ENCODE peak calls at places on chromosomes 6 and 20, in eight cellular contexts. One of them, this sample, is unnamed.
A peak's percentile ranks its signal among the peaks of the same experiment; 100 is the strongest.

GRCh38 chr6:153231048-153231635 is 100.1 kb upstream of the RGS17 start:
- DNase-seq in midbrain: peak; percentile 64
- DNase-seq in iPS-NIHi11: peak; percentile 47
- DNase-seq in esophagus squamous epithelium: no peak
- DNase-seq in NCI-H774: peak; percentile 39
- DNase-seq in Peyer's patch: no peak
- DNase-seq in GM20000: peak; percentile 16
- DNase-seq in stimulated activated CD8-positive, alpha-beta memory T cell treated with anti-CD3 and anti-CD28 coated beads, Interleukin-7, amount 100 ng/mL, for 1 hour: no peak
- DNase-seq in this sample: peak; percentile 61

GRCh38 chr6:144898741-144899140 is 613.6 kb downstream of the UTRN start:
- DNase-seq in GM20000: no peak
- DNase-seq in esophagus squamous epithelium: no peak
- DNase-seq in Peyer's patch: no peak
- DNase-seq in NCI-H774: no peak
- DNase-seq in iPS-NIHi11: no peak
- DNase-seq in stimulated activated CD8-positive, alpha-beta memory T cell treated with anti-CD3 and anti-CD28 coated beads, Interleukin-7, amount 100 ng/mL, for 1 hour: no peak
- DNase-seq in midbrain: no peak
- DNase-seq in this sample: no peak

GRCh38 chr6:116666869-116667268 is 1.7 kb downstream of the ZUP1 start:
- DNase-seq in iPS-NIHi11: no peak
- DNase-seq in stimulated activated CD8-positive, alpha-beta memory T cell treated with anti-CD3 and anti-CD28 coated beads, Interleukin-7, amount 100 ng/mL, for 1 hour: no peak
- DNase-seq in esophagus squamous epithelium: no peak
- DNase-seq in GM20000: peak; percentile 17
- DNase-seq in NCI-H774: no peak
- DNase-seq in midbrain: no peak
- DNase-seq in Peyer's patch: no peak
- DNase-seq in this sample: no peak

GRCh38 chr6:20238688-20239587 is 26.7 kb upstream of the MBOAT1 start:
- DNase-seq in GM20000: no peak
- DNase-seq in iPS-NIHi11: no peak
- DNase-seq in esophagus squamous epithelium: no peak
- DNase-seq in midbrain: no peak
- DNase-seq in stimulated activated CD8-positive, alpha-beta memory T cell treated with anti-CD3 and anti-CD28 coated beads, Interleukin-7, amount 100 ng/mL, for 1 hour: no peak
- DNase-seq in NCI-H774: no peak
- DNase-seq in Peyer's patch: no peak
- DNase-seq in this sample: no peak

GRCh38 chr6:25137497-25137896 is 141.7 kb upstream of the CARMIL1 start:
- DNase-seq in GM20000: no peak
- DNase-seq in NCI-H774: no peak
- DNase-seq in stimulated activated CD8-positive, alpha-beta memory T cell treated with anti-CD3 and anti-CD28 coated beads, Interleukin-7, amount 100 ng/mL, for 1 hour: no peak
- DNase-seq in midbrain: no peak
- DNase-seq in iPS-NIHi11: no peak
- DNase-seq in esophagus squamous epithelium: no peak
- DNase-seq in Peyer's patch: peak; percentile 21
- DNase-seq in this sample: no peak

GRCh38 chr6:118537579-118537978 is 10.5 kb upstream of the PLN start:
- DNase-seq in stimulated activated CD8-positive, alpha-beta memory T cell treated with anti-CD3 and anti-CD28 coated beads, Interleukin-7, amount 100 ng/mL, for 1 hour: no peak
- DNase-seq in NCI-H774: no peak
- DNase-seq in iPS-NIHi11: no peak
- DNase-seq in midbrain: no peak
- DNase-seq in GM20000: no peak
- DNase-seq in esophagus squamous epithelium: no peak
- DNase-seq in Peyer's patch: no peak
- DNase-seq in this sample: no peak

GRCh38 chr20:34951652-34952051 is 4.0 kb downstream of the GSS start:
- DNase-seq in iPS-NIHi11: no peak
- DNase-seq in stimulated activated CD8-positive, alpha-beta memory T cell treated with anti-CD3 and anti-CD28 coated beads, Interleukin-7, amount 100 ng/mL, for 1 hour: no peak
- DNase-seq in Peyer's patch: no peak
- DNase-seq in NCI-H774: no peak
- DNase-seq in esophagus squamous epithelium: no peak
- DNase-seq in GM20000: no peak
- DNase-seq in midbrain: no peak
- DNase-seq in this sample: no peak

GRCh38 chr20:59604770-59605665 is 678 bp downstream of the PHACTR3 start:
- DNase-seq in NCI-H774: no peak
- DNase-seq in GM20000: no peak
- DNase-seq in iPS-NIHi11: peak; percentile 67
- DNase-seq in Peyer's patch: no peak
- DNase-seq in esophagus squamous epithelium: no peak
- DNase-seq in midbrain: peak; percentile 46
- DNase-seq in stimulated activated CD8-positive, alpha-beta memory T cell treated with anti-CD3 and anti-CD28 coated beads, Interleukin-7, amount 100 ng/mL, for 1 hour: no peak
- DNase-seq in this sample: no peak

GRCh38 chr6:87784690-87785089 is 82.7 kb upstream of the AKIRIN2 start:
- DNase-seq in esophagus squamous epithelium: no peak
- DNase-seq in stimulated activated CD8-positive, alpha-beta memory T cell treated with anti-CD3 and anti-CD28 coated beads, Interleukin-7, amount 100 ng/mL, for 1 hour: no peak
- DNase-seq in midbrain: no peak
- DNase-seq in iPS-NIHi11: no peak
- DNase-seq in NCI-H774: no peak
- DNase-seq in Peyer's patch: no peak
- DNase-seq in GM20000: no peak
- DNase-seq in this sample: no peak

GRCh38 chr6:167968091-167968490 is 29.4 kb upstream of the KIF25 start:
- DNase-seq in GM20000: no peak
- DNase-seq in Peyer's patch: no peak
- DNase-seq in iPS-NIHi11: peak; percentile 65
- DNase-seq in NCI-H774: no peak
- DNase-seq in esophagus squamous epithelium: no peak
- DNase-seq in midbrain: no peak
- DNase-seq in stimulated activated CD8-positive, alpha-beta memory T cell treated with anti-CD3 and anti-CD28 coated beads, Interleukin-7, amount 100 ng/mL, for 1 hour: no peak
- DNase-seq in this sample: peak; percentile 73

GRCh38 chr20:22584630-22584921 is 204 bp upstream of the FOXA2 start:
- DNase-seq in esophagus squamous epithelium: no peak
- DNase-seq in GM20000: no peak
- DNase-seq in NCI-H774: peak; percentile 91
- DNase-seq in midbrain: no peak
- DNase-seq in Peyer's patch: no peak
- DNase-seq in iPS-NIHi11: no peak
- DNase-seq in stimulated activated CD8-positive, alpha-beta memory T cell treated with anti-CD3 and anti-CD28 coated beads, Interleukin-7, amount 100 ng/mL, for 1 hour: no peak
- DNase-seq in this sample: peak; percentile 90

GRCh38 chr6:130152908-130153510 is 69.7 kb downstream of the SAMD3 start:
- DNase-seq in GM20000: no peak
- DNase-seq in iPS-NIHi11: no peak
- DNase-seq in stimulated activated CD8-positive, alpha-beta memory T cell treated with anti-CD3 and anti-CD28 coated beads, Interleukin-7, amount 100 ng/mL, for 1 hour: no peak
- DNase-seq in midbrain: no peak
- DNase-seq in esophagus squamous epithelium: no peak
- DNase-seq in Peyer's patch: no peak
- DNase-seq in NCI-H774: no peak
- DNase-seq in this sample: no peak

GRCh38 chr6:66159937-66160336 is 452.9 kb upstream of the EYS start:
- DNase-seq in esophagus squamous epithelium: no peak
- DNase-seq in GM20000: no peak
- DNase-seq in midbrain: no peak
- DNase-seq in NCI-H774: no peak
- DNase-seq in stimulated activated CD8-positive, alpha-beta memory T cell treated with anti-CD3 and anti-CD28 coated beads, Interleukin-7, amount 100 ng/mL, for 1 hour: no peak
- DNase-seq in Peyer's patch: no peak
- DNase-seq in iPS-NIHi11: no peak
- DNase-seq in this sample: no peak

GRCh38 chr6:24600903-24601302 is 45.1 kb downstream of the KIAA0319 start:
- DNase-seq in GM20000: no peak
- DNase-seq in NCI-H774: no peak
- DNase-seq in esophagus squamous epithelium: no peak
- DNase-seq in Peyer's patch: no peak
- DNase-seq in stimulated activated CD8-positive, alpha-beta memory T cell treated with anti-CD3 and anti-CD28 coated beads, Interleukin-7, amount 100 ng/mL, for 1 hour: no peak
- DNase-seq in midbrain: no peak
- DNase-seq in iPS-NIHi11: peak; percentile 52
- DNase-seq in this sample: no peak

GRCh38 chr6:148998704-148999103 is 251.9 kb downstream of the UST start:
- DNase-seq in Peyer's patch: no peak
- DNase-seq in stimulated activated CD8-positive, alpha-beta memory T cell treated with anti-CD3 and anti-CD28 coated beads, Interleukin-7, amount 100 ng/mL, for 1 hour: no peak
- DNase-seq in iPS-NIHi11: no peak
- DNase-seq in GM20000: no peak
- DNase-seq in esophagus squamous epithelium: no peak
- DNase-seq in NCI-H774: no peak
- DNase-seq in midbrain: no peak
- DNase-seq in this sample: no peak

GRCh38 chr6:95243091-95243490 is 334.2 kb upstream of the MANEA start:
- DNase-seq in NCI-H774: no peak
- DNase-seq in iPS-NIHi11: no peak
- DNase-seq in stimulated activated CD8-positive, alpha-beta memory T cell treated with anti-CD3 and anti-CD28 coated beads, Interleukin-7, amount 100 ng/mL, for 1 hour: no peak
- DNase-seq in Peyer's patch: no peak
- DNase-seq in esophagus squamous epithelium: no peak
- DNase-seq in midbrain: no peak
- DNase-seq in GM20000: no peak
- DNase-seq in this sample: no peak

GRCh38 chr6:151916680-151917164 is 109.2 kb downstream of the ESR1 start:
- DNase-seq in midbrain: no peak
- DNase-seq in NCI-H774: no peak
- DNase-seq in GM20000: no peak
- DNase-seq in iPS-NIHi11: no peak
- DNase-seq in stimulated activated CD8-positive, alpha-beta memory T cell treated with anti-CD3 and anti-CD28 coated beads, Interleukin-7, amount 100 ng/mL, for 1 hour: no peak
- DNase-seq in Peyer's patch: no peak
- DNase-seq in esophagus squamous epithelium: no peak
- DNase-seq in this sample: no peak

GRCh38 chr6:149627672-149628071 is 20.8 kb downstream of the KATNA1 start:
- DNase-seq in midbrain: no peak
- DNase-seq in Peyer's patch: no peak
- DNase-seq in esophagus squamous epithelium: no peak
- DNase-seq in GM20000: no peak
- DNase-seq in iPS-NIHi11: no peak
- DNase-seq in NCI-H774: no peak
- DNase-seq in stimulated activated CD8-positive, alpha-beta memory T cell treated with anti-CD3 and anti-CD28 coated beads, Interleukin-7, amount 100 ng/mL, for 1 hour: no peak
- DNase-seq in this sample: no peak

GRCh38 chr6:111210074-111210729 is 122.9 kb downstream of the SLC16A10 start:
- DNase-seq in stimulated activated CD8-positive, alpha-beta memory T cell treated with anti-CD3 and anti-CD28 coated beads, Interleukin-7, amount 100 ng/mL, for 1 hour: no peak
- DNase-seq in GM20000: peak; percentile 64
- DNase-seq in iPS-NIHi11: peak; percentile 65
- DNase-seq in midbrain: peak; percentile 58
- DNase-seq in NCI-H774: peak; percentile 75
- DNase-seq in esophagus squamous epithelium: no peak
- DNase-seq in Peyer's patch: no peak
- DNase-seq in this sample: no peak

GRCh38 chr20:52572687-52573086 is 381.1 kb upstream of the ZFP64 start:
- DNase-seq in iPS-NIHi11: no peak
- DNase-seq in Peyer's patch: no peak
- DNase-seq in NCI-H774: no peak
- DNase-seq in midbrain: no peak
- DNase-seq in esophagus squamous epithelium: no peak
- DNase-seq in stimulated activated CD8-positive, alpha-beta memory T cell treated with anti-CD3 and anti-CD28 coated beads, Interleukin-7, amount 100 ng/mL, for 1 hour: no peak
- DNase-seq in GM20000: no peak
- DNase-seq in this sample: no peak

GRCh38 chr6:87731818-87732661 is 30.0 kb upstream of the AKIRIN2 start:
- DNase-seq in esophagus squamous epithelium: no peak
- DNase-seq in midbrain: peak; percentile 63
- DNase-seq in iPS-NIHi11: peak; percentile 55
- DNase-seq in NCI-H774: peak; percentile 70
- DNase-seq in stimulated activated CD8-positive, alpha-beta memory T cell treated with anti-CD3 and anti-CD28 coated beads, Interleukin-7, amount 100 ng/mL, for 1 hour: no peak
- DNase-seq in Peyer's patch: peak; percentile 59
- DNase-seq in GM20000: peak; percentile 68
- DNase-seq in this sample: peak; percentile 92

GRCh38 chr6:136084403-136084802 is 165.7 kb downstream of the MTFR2 start:
- DNase-seq in iPS-NIHi11: no peak
- DNase-seq in Peyer's patch: no peak
- DNase-seq in midbrain: no peak
- DNase-seq in NCI-H774: no peak
- DNase-seq in stimulated activated CD8-positive, alpha-beta memory T cell treated with anti-CD3 and anti-CD28 coated beads, Interleukin-7, amount 100 ng/mL, for 1 hour: no peak
- DNase-seq in GM20000: no peak
- DNase-seq in esophagus squamous epithelium: no peak
- DNase-seq in this sample: no peak

GRCh38 chr6:48389146-48390043 is 278.4 kb upstream of the PTCHD4 start:
- DNase-seq in iPS-NIHi11: no peak
- DNase-seq in midbrain: no peak
- DNase-seq in GM20000: no peak
- DNase-seq in Peyer's patch: no peak
- DNase-seq in stimulated activated CD8-positive, alpha-beta memory T cell treated with anti-CD3 and anti-CD28 coated beads, Interleukin-7, amount 100 ng/mL, for 1 hour: no peak
- DNase-seq in esophagus squamous epithelium: no peak
- DNase-seq in NCI-H774: no peak
- DNase-seq in this sample: peak; percentile 81

GRCh38 chr20:52768649-52769048 is 203.5 kb upstream of the TSHZ2 start:
- DNase-seq in esophagus squamous epithelium: no peak
- DNase-seq in iPS-NIHi11: no peak
- DNase-seq in NCI-H774: no peak
- DNase-seq in GM20000: no peak
- DNase-seq in stimulated activated CD8-positive, alpha-beta memory T cell treated with anti-CD3 and anti-CD28 coated beads, Interleukin-7, amount 100 ng/mL, for 1 hour: no peak
- DNase-seq in midbrain: no peak
- DNase-seq in Peyer's patch: no peak
- DNase-seq in this sample: no peak

GRCh38 chr6:96702626-96703025 is 134.7 kb downstream of the GPR63 start:
- DNase-seq in esophagus squamous epithelium: no peak
- DNase-seq in GM20000: no peak
- DNase-seq in iPS-NIHi11: no peak
- DNase-seq in midbrain: no peak
- DNase-seq in NCI-H774: no peak
- DNase-seq in Peyer's patch: no peak
- DNase-seq in stimulated activated CD8-positive, alpha-beta memory T cell treated with anti-CD3 and anti-CD28 coated beads, Interleukin-7, amount 100 ng/mL, for 1 hour: no peak
- DNase-seq in this sample: no peak

GRCh38 chr6:143774347-143774746 is 68.8 kb upstream of the LTV1 start:
- DNase-seq in GM20000: no peak
- DNase-seq in midbrain: no peak
- DNase-seq in Peyer's patch: no peak
- DNase-seq in iPS-NIHi11: no peak
- DNase-seq in stimulated activated CD8-positive, alpha-beta memory T cell treated with anti-CD3 and anti-CD28 coated beads, Interleukin-7, amount 100 ng/mL, for 1 hour: no peak
- DNase-seq in NCI-H774: no peak
- DNase-seq in esophagus squamous epithelium: no peak
- DNase-seq in this sample: no peak

GRCh38 chr20:19735446-19735845 is 22.6 kb upstream of the RIN2 start:
- DNase-seq in Peyer's patch: no peak
- DNase-seq in GM20000: no peak
- DNase-seq in midbrain: peak; percentile 5
- DNase-seq in stimulated activated CD8-positive, alpha-beta memory T cell treated with anti-CD3 and anti-CD28 coated beads, Interleukin-7, amount 100 ng/mL, for 1 hour: no peak
- DNase-seq in NCI-H774: no peak
- DNase-seq in esophagus squamous epithelium: no peak
- DNase-seq in iPS-NIHi11: peak; percentile 54
- DNase-seq in this sample: peak; percentile 82

GRCh38 chr6:5333653-5334052 is 72.3 kb downstream of the FARS2 start:
- DNase-seq in NCI-H774: peak; percentile 65
- DNase-seq in midbrain: no peak
- DNase-seq in stimulated activated CD8-positive, alpha-beta memory T cell treated with anti-CD3 and anti-CD28 coated beads, Interleukin-7, amount 100 ng/mL, for 1 hour: no peak
- DNase-seq in Peyer's patch: no peak
- DNase-seq in GM20000: no peak
- DNase-seq in esophagus squamous epithelium: no peak
- DNase-seq in iPS-NIHi11: no peak
- DNase-seq in this sample: no peak

GRCh38 chr20:23666189-23666588 is 22.6 kb downstream of the CST4 start:
- DNase-seq in NCI-H774: no peak
- DNase-seq in esophagus squamous epithelium: no peak
- DNase-seq in GM20000: no peak
- DNase-seq in Peyer's patch: no peak
- DNase-seq in midbrain: no peak
- DNase-seq in stimulated activated CD8-positive, alpha-beta memory T cell treated with anti-CD3 and anti-CD28 coated beads, Interleukin-7, amount 100 ng/mL, for 1 hour: no peak
- DNase-seq in iPS-NIHi11: peak; percentile 29
- DNase-seq in this sample: no peak

This sample was measured in colonic mucosa.